ENCODE peak calls at places on chromosomes 11 and 22, in nine cellular contexts. One of them, this sample, is unnamed.
A peak's percentile ranks its signal among the peaks of the same experiment; 100 is the strongest.

GRCh38 chr11:113289341-113290187 is 24.8 kb upstream of the TTC12 start:
- DNase-seq in transverse colon: peak; percentile 62
- DNase-seq in endothelial cell of umbilical vein: peak; percentile 59
- DNase-seq in prostate gland: peak; percentile 27
- DNase-seq in stomach: peak; percentile 67
- DNase-seq in H1: peak; percentile 36
- DNase-seq in HCT116: peak; percentile 21
- DNase-seq in K562: peak; percentile 71
- DNase-seq in suprapubic skin: no peak
- DNase-seq in this sample: peak; percentile 46

GRCh38 chr11:63520606-63521170 is 14.8 kb downstream of the LGALS12 start:
- DNase-seq in prostate gland: no peak
- DNase-seq in endothelial cell of umbilical vein: no peak
- DNase-seq in stomach: no peak
- DNase-seq in transverse colon: no peak
- DNase-seq in H1: no peak
- DNase-seq in HCT116: no peak
- DNase-seq in suprapubic skin: no peak
- DNase-seq in K562: no peak
- DNase-seq in this sample: no peak

GRCh38 chr11:96155627-96156378 is 187.2 kb downstream of the MAML2 start:
- DNase-seq in suprapubic skin: peak; percentile 81
- DNase-seq in HCT116: peak; percentile 27
- DNase-seq in endothelial cell of umbilical vein: peak; percentile 92
- DNase-seq in prostate gland: peak; percentile 42
- DNase-seq in transverse colon: peak; percentile 61
- DNase-seq in stomach: peak; percentile 34
- DNase-seq in H1: no peak
- DNase-seq in K562: peak; percentile 66
- DNase-seq in this sample: no peak

GRCh38 chr11:72787262-72788104 is 6.4 kb downstream of the STARD10 start:
- DNase-seq in transverse colon: peak; percentile 72
- DNase-seq in prostate gland: no peak
- DNase-seq in K562: peak; percentile 85
- DNase-seq in H1: peak; percentile 54
- DNase-seq in HCT116: no peak
- DNase-seq in suprapubic skin: no peak
- DNase-seq in endothelial cell of umbilical vein: no peak
- DNase-seq in stomach: no peak
- DNase-seq in this sample: peak; percentile 84

GRCh38 chr22:44202261-44202789 is 21.6 kb downstream of the PARVG start:
- DNase-seq in suprapubic skin: no peak
- DNase-seq in prostate gland: no peak
- DNase-seq in K562: no peak
- DNase-seq in endothelial cell of umbilical vein: no peak
- DNase-seq in transverse colon: no peak
- DNase-seq in stomach: no peak
- DNase-seq in HCT116: no peak
- DNase-seq in H1: no peak
- DNase-seq in this sample: no peak

GRCh38 chr22:43853328-43853931 is 8.9 kb downstream of the SULT4A1 start:
- DNase-seq in K562: no peak
- DNase-seq in transverse colon: no peak
- DNase-seq in prostate gland: no peak
- DNase-seq in suprapubic skin: peak; percentile 72
- DNase-seq in stomach: no peak
- DNase-seq in endothelial cell of umbilical vein: no peak
- DNase-seq in HCT116: no peak
- DNase-seq in H1: no peak
- DNase-seq in this sample: no peak

GRCh38 chr22:43319661-43320486 is 23.3 kb downstream of the SCUBE1 start:
- DNase-seq in HCT116: no peak
- DNase-seq in K562: no peak
- DNase-seq in suprapubic skin: no peak
- DNase-seq in transverse colon: no peak
- DNase-seq in H1: no peak
- DNase-seq in endothelial cell of umbilical vein: no peak
- DNase-seq in stomach: no peak
- DNase-seq in prostate gland: no peak
- DNase-seq in this sample: no peak

GRCh38 chr11:11348303-11348702 is 4.7 kb downstream of the CSNK2A3 start:
- DNase-seq in transverse colon: no peak
- DNase-seq in suprapubic skin: no peak
- DNase-seq in K562: no peak
- DNase-seq in H1: no peak
- DNase-seq in prostate gland: no peak
- DNase-seq in stomach: no peak
- DNase-seq in HCT116: no peak
- DNase-seq in endothelial cell of umbilical vein: no peak
- DNase-seq in this sample: no peak

DNA sequence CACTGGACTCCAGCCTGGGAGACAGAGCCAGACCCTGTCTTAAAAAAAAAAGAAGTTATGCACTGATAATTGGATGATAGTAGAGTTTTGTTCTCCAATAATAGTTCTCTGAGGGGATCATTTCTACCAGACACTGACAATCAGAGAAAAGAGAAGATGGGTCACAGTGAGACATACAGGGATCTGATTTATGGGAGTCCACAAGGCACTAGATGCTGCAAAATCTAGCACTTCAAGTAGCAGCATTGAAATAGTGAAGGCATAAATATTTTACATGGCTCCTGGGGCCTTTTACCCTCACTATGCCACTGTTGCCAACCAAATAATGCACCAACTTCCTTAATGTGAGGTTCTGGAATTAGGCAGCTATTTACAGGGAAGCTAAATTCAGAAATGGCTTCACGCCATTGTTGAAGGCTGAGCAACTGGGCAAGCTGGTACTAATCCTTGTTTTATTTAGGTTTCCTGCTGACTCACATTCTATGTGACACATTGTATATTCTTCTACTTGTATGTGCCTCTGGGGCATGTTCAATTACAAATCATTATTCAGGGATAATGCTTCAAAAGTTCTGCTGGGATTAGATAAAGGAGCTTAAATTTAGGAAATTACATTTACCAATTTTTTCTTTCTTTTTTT is 38.2 kb upstream of the ABTB2 start:
- DNase-seq in suprapubic skin: no peak
- DNase-seq in K562: no peak
- DNase-seq in endothelial cell of umbilical vein: peak; percentile 24
- DNase-seq in stomach: no peak
- DNase-seq in H1: no peak
- DNase-seq in HCT116: no peak
- DNase-seq in prostate gland: peak; percentile 76
- DNase-seq in transverse colon: no peak
- DNase-seq in this sample: no peak
- TF ChIP-seq POLR2AphosphoS5 in suprapubic skin: no peak
- TF ChIP-seq POLR2AphosphoS5 in K562: no peak
- TF ChIP-seq POLR2AphosphoS5 in endothelial cell of umbilical vein: no peak
- TF ChIP-seq POLR2AphosphoS5 in stomach: no peak
- TF ChIP-seq POLR2AphosphoS5 in H1: no peak
- TF ChIP-seq POLR2AphosphoS5 in HCT116: no peak
- TF ChIP-seq POLR2AphosphoS5 in prostate gland: peak; percentile 87
- TF ChIP-seq POLR2AphosphoS5 in transverse colon: no peak
- TF ChIP-seq POLR2AphosphoS5 in this sample: no peak

GRCh38 chr11:65586247-65586630 is 9.4 kb downstream of the KCNK7 start:
- DNase-seq in stomach: no peak
- DNase-seq in endothelial cell of umbilical vein: no peak
- DNase-seq in suprapubic skin: no peak
- DNase-seq in HCT116: no peak
- DNase-seq in H1: no peak
- DNase-seq in K562: no peak
- DNase-seq in transverse colon: no peak
- DNase-seq in prostate gland: no peak
- DNase-seq in this sample: no peak

GRCh38 chr11:65584723-65585171 is 8.9 kb downstream of the EHBP1L1 start:
- DNase-seq in HCT116: no peak
- DNase-seq in endothelial cell of umbilical vein: no peak
- DNase-seq in prostate gland: no peak
- DNase-seq in stomach: no peak
- DNase-seq in H1: no peak
- DNase-seq in K562: peak; percentile 45
- DNase-seq in transverse colon: no peak
- DNase-seq in suprapubic skin: no peak
- DNase-seq in this sample: no peak

GRCh38 chr11:65588199-65589054 is 7.2 kb downstream of the KCNK7 start:
- DNase-seq in stomach: peak; percentile 80
- DNase-seq in K562: peak; percentile 66
- DNase-seq in suprapubic skin: no peak
- DNase-seq in prostate gland: peak; percentile 44
- DNase-seq in H1: no peak
- DNase-seq in transverse colon: peak; percentile 83
- DNase-seq in HCT116: no peak
- DNase-seq in endothelial cell of umbilical vein: peak; percentile 54
- DNase-seq in this sample: peak; percentile 97

GRCh38 chr11:65585396-65586246 is 9.8 kb downstream of the EHBP1L1 start:
- DNase-seq in H1: no peak
- DNase-seq in suprapubic skin: no peak
- DNase-seq in transverse colon: no peak
- DNase-seq in endothelial cell of umbilical vein: no peak
- DNase-seq in stomach: no peak
- DNase-seq in HCT116: no peak
- DNase-seq in K562: no peak
- DNase-seq in prostate gland: no peak
- DNase-seq in this sample: no peak

DNA sequence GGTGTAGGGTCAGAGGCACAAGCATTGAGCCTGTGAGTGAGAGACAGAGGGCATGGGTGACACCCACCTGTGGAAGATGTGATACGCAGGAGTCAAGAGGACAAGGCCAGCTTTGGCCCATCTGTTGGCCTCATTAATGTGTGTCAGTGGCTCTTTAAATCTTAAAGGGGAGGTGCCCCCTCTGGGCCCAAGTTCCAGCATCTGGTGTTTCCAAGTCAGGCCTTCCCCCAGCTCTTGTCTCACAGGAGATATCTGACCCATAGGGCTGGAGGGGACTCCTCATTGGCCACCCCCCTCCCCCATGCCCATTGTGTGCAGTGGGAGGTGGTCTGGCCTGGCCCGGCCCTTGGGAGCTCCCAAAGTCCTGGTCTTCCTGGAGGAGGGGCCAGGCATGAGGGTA is 8.9 kb downstream of the KCNK7 start:
- DNase-seq in HCT116: no peak
- DNase-seq in prostate gland: no peak
- DNase-seq in endothelial cell of umbilical vein: no peak
- DNase-seq in K562: no peak
- DNase-seq in stomach: no peak
- DNase-seq in H1: no peak
- DNase-seq in suprapubic skin: no peak
- DNase-seq in transverse colon: no peak
- DNase-seq in this sample: no peak
- TF ChIP-seq POLR2A in HCT116: no peak
- TF ChIP-seq POLR2A in prostate gland: no peak
- TF ChIP-seq POLR2A in endothelial cell of umbilical vein: no peak
- TF ChIP-seq POLR2A in K562: no peak
- TF ChIP-seq POLR2A in stomach: no peak
- TF ChIP-seq POLR2A in H1: no peak
- TF ChIP-seq POLR2A in suprapubic skin: no peak
- TF ChIP-seq POLR2A in transverse colon: no peak
- TF ChIP-seq POLR2A in this sample: no peak

GRCh38 chr22:37639771-37640590 is 512 bp downstream of the SH3BP1 start:
- DNase-seq in HCT116: no peak
- DNase-seq in prostate gland: no peak
- DNase-seq in H1: no peak
- DNase-seq in stomach: no peak
- DNase-seq in K562: peak; percentile 63
- DNase-seq in transverse colon: peak; percentile 47
- DNase-seq in endothelial cell of umbilical vein: no peak
- DNase-seq in suprapubic skin: no peak
- DNase-seq in this sample: no peak
- TF ChIP-seq POLR2AphosphoS5 in HCT116: no peak
- TF ChIP-seq POLR2AphosphoS5 in prostate gland: no peak
- TF ChIP-seq POLR2AphosphoS5 in H1: no peak
- TF ChIP-seq POLR2AphosphoS5 in stomach: no peak
- TF ChIP-seq POLR2AphosphoS5 in K562: no peak
- TF ChIP-seq POLR2AphosphoS5 in transverse colon: no peak
- TF ChIP-seq POLR2AphosphoS5 in endothelial cell of umbilical vein: no peak
- TF ChIP-seq POLR2AphosphoS5 in suprapubic skin: no peak
- TF ChIP-seq POLR2AphosphoS5 in this sample: no peak

GRCh38 chr11:75352417-75353206 is 1.2 kb upstream of the ARRB1 start:
- DNase-seq in endothelial cell of umbilical vein: no peak
- DNase-seq in K562: no peak
- DNase-seq in prostate gland: no peak
- DNase-seq in suprapubic skin: no peak
- DNase-seq in stomach: peak; percentile 67
- DNase-seq in HCT116: no peak
- DNase-seq in H1: no peak
- DNase-seq in transverse colon: peak; percentile 72
- DNase-seq in this sample: no peak

GRCh38 chr11:75350743-75351540 is 519 bp downstream of the ARRB1 start:
- DNase-seq in transverse colon: peak; percentile 61
- DNase-seq in stomach: peak; percentile 65
- DNase-seq in H1: no peak
- DNase-seq in HCT116: no peak
- DNase-seq in prostate gland: peak; percentile 44
- DNase-seq in endothelial cell of umbilical vein: peak; percentile 60
- DNase-seq in suprapubic skin: no peak
- DNase-seq in K562: peak; percentile 61
- DNase-seq in this sample: no peak

GRCh38 chr11:75349540-75350116 is 1.8 kb downstream of the ARRB1 start:
- DNase-seq in transverse colon: no peak
- DNase-seq in stomach: no peak
- DNase-seq in K562: peak; percentile 20
- DNase-seq in endothelial cell of umbilical vein: peak; percentile 59
- DNase-seq in suprapubic skin: no peak
- DNase-seq in HCT116: no peak
- DNase-seq in prostate gland: no peak
- DNase-seq in H1: no peak
- DNase-seq in this sample: no peak

GRCh38 chr11:75350122-75350742 is 1.2 kb downstream of the ARRB1 start:
- DNase-seq in stomach: no peak
- DNase-seq in transverse colon: no peak
- DNase-seq in prostate gland: no peak
- DNase-seq in H1: no peak
- DNase-seq in endothelial cell of umbilical vein: no peak
- DNase-seq in suprapubic skin: no peak
- DNase-seq in HCT116: no peak
- DNase-seq in K562: no peak
- DNase-seq in this sample: no peak

DNA sequence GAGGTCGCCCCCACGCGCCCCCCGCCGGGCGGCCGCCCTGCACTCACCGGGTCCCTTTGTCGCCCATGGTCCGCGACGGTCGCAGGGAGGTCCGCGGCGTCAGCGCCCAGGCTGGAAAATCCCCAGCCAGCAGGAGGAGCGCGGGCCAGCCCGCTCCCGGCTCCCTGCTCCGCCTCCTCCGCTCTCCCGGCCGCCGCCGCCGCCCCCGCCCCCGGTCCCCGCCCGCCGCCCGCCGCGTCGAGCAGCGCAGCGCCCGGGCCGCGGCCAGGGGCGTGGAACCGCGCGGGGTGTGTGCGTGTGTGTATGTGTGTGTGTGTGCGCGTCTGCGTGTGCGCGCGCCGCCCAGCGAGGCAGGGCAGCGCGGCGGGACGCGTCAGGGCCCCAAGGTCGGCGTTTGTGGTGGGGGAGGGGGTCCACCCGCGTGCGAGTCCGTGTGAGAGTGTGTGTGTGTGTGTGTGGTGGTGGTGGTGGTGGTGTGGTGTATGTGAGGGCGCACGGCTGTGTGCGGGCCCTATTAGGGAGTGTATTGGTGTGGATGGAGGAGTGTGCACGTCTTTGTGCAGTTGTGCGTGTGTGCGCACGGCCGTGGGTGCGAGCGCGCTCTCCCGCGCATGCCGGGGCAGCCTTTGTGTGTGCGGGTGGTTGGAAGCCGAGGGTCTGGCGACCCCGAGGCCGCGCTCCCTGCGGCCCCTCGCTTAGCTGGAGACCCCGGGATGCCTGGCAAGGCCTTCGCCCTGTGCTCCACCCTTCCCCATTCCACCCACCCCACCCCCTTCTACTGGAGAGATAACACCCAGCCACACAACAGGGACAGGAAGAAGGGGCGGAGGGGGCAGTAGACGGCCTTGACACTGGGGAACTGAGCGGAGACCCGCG is at the start of gene ARRB1:
- DNase-seq in HCT116: no peak
- DNase-seq in stomach: peak; percentile 82
- DNase-seq in K562: peak; percentile 91
- DNase-seq in prostate gland: no peak
- DNase-seq in H1: no peak
- DNase-seq in transverse colon: peak; percentile 81
- DNase-seq in endothelial cell of umbilical vein: no peak
- DNase-seq in suprapubic skin: no peak
- DNase-seq in this sample: no peak
- TF ChIP-seq POLR2A in HCT116: peak; percentile 32
- TF ChIP-seq POLR2A in stomach: no peak
- TF ChIP-seq POLR2A in K562: peak; percentile 73
- TF ChIP-seq POLR2A in prostate gland: no peak
- TF ChIP-seq POLR2A in H1: no peak
- TF ChIP-seq POLR2A in transverse colon: peak; percentile 88
- TF ChIP-seq POLR2A in endothelial cell of umbilical vein: peak; percentile 20
- TF ChIP-seq POLR2A in suprapubic skin: no peak
- TF ChIP-seq POLR2A in this sample: no peak